ENCODE peak calls at places on chromosomes 7 and 10, in nine cellular contexts. R, K, I, M, U, H, F, C and N are unnamed samples.

GRCh38 chr10:95260909-95261552 is 29.8 kb downstream of the PDLIM1 start:
- DNase-seq in I (no peak), R (no peak), K (no peak), F (no peak), M (no peak), U (no peak), H (no peak), C (peak), N (no peak)

GRCh38 chr10:91745086-91745831 is 53.0 kb upstream of the TNKS2 start:
- DNase-seq in F (peak), R (peak), M (no peak), K (no peak), H (peak), U (no peak), C (no peak), I (no peak), N (peak)

GRCh38 chr10:61452655-61453641 is at the start of gene TMEM26:
- DNase-seq in K (no peak), H (no peak), I (no peak), M (no peak), R (peak), U (no peak), C (peak), F (no peak), N (peak)

GRCh38 chr7:114922652-114923402 is 933 bp downstream of the MDFIC start:
- DNase-seq in I (no peak), K (peak), R (peak), H (peak), C (peak), M (peak), U (no peak), F (peak), N (peak)

GRCh38 chr7:33418251-33418701 is 288.9 kb downstream of the BBS9 start:
- DNase-seq in R (peak), F (no peak), H (no peak), C (peak), M (no peak), K (no peak), U (no peak), I (no peak), N (peak)

GRCh38 chr7:154868901-154869300 is 134.0 kb downstream of the PAXIP1 start:
- DNase-seq in H (no peak), I (no peak), F (no peak), K (no peak), R (peak), M (no peak), C (no peak), U (no peak), N (no peak)

GRCh38 chr10:20745556-20745955 is 151.6 kb downstream of the NEBL start:
- DNase-seq in U (no peak), F (no peak), H (no peak), M (no peak), K (no peak), I (no peak), C (no peak), R (no peak), N (no peak)

GRCh38 chr7:87152897-87153641 is 816 bp downstream of the DMTF1 start:
- DNase-seq in R (peak), C (peak), H (peak), M (no peak), F (peak), I (no peak), K (peak), U (no peak), N (peak)

GRCh38 chr10:73953665-73954064 is 42.7 kb downstream of the PLAU start:
- DNase-seq in C (no peak), I (no peak), M (no peak), F (no peak), H (no peak), K (no peak), R (no peak), U (no peak), N (peak)

GRCh38 chr7:39650676-39651075 is 27.3 kb downstream of the RALA start:
- DNase-seq in R (no peak), I (no peak), H (no peak), U (no peak), F (no peak), C (peak), M (no peak), K (no peak), N (peak)

GRCh38 chr7:5598769-5599371 is 175.2 kb upstream of the TNRC18 start:
- DNase-seq in C (no peak), R (peak), H (no peak), K (no peak), U (no peak), I (no peak), M (no peak), F (no peak), N (no peak)

GRCh38 chr10:51804861-51805260 is 105.5 kb upstream of the CSTF2T start:
- DNase-seq in H (peak), U (no peak), F (no peak), K (no peak), C (peak), I (no peak), R (no peak), M (no peak), N (peak)

GRCh38 chr10:91420868-91421267 is 10.7 kb downstream of the HECTD2 start:
- DNase-seq in K (no peak), M (no peak), R (no peak), F (no peak), U (no peak), C (peak), I (no peak), H (no peak), N (peak)

GRCh38 chr10:133474027-133474426 is 20.3 kb downstream of the SCART1 start:
- DNase-seq in R (no peak), C (no peak), M (no peak), K (no peak), I (no peak), U (no peak), F (no peak), H (no peak), N (no peak)

GRCh38 chr10:100761191-100761590 is 15.8 kb downstream of the PAX2 start:
- DNase-seq in F (no peak), U (no peak), M (no peak), K (no peak), H (no peak), I (no peak), C (no peak), R (no peak), N (no peak)

GRCh38 chr7:87875151-87876039 is 765 bp downstream of the SLC25A40 start:
- DNase-seq in C (peak), R (peak), I (no peak), M (no peak), F (no peak), K (no peak), U (no peak), H (no peak), N (no peak)

GRCh38 chr10:68665841-68666240 is 55.2 kb upstream of the CCAR1 start:
- DNase-seq in C (peak), U (no peak), R (no peak), H (no peak), F (no peak), K (no peak), M (no peak), I (no peak), N (peak)

GRCh38 chr7:22173884-22174573 is 182.9 kb downstream of the RAPGEF5 start:
- DNase-seq in H (no peak), I (no peak), K (no peak), C (no peak), M (no peak), F (no peak), R (no peak), U (no peak), N (no peak)

GRCh38 chr7:147833549-147833948 is 757.0 kb upstream of the C7orf33 start:
- DNase-seq in I (no peak), M (no peak), C (no peak), U (no peak), F (no peak), K (no peak), R (peak), H (no peak), N (no peak)

GRCh38 chr7:106793015-106793651 is 71.9 kb upstream of the PIK3CG start:
- DNase-seq in F (no peak), R (peak), I (peak), H (no peak), U (no peak), M (peak), C (peak), K (peak), N (peak)

GRCh38 chr10:10996966-10997620 is 20.6 kb upstream of the CELF2 start:
- DNase-seq in H (no peak), K (no peak), C (no peak), R (no peak), M (no peak), F (no peak), I (no peak), U (no peak), N (no peak)